ENCODE peak calls at places on chromosomes 5 and 9, in five cellular contexts. Q, A, U, D and S are unnamed samples.

GRCh38 chr9:134378901-134379338 is 52.7 kb downstream of the RXRA start:
- DNase-seq in Q (peak; percentile 74), A (no peak), U (no peak), D (no peak), S (no peak)

GRCh38 chr5:109740329-109740728 is 50.6 kb downstream of the MAN2A1 start:
- DNase-seq in Q (no peak), A (peak; percentile 18), U (no peak), D (no peak), S (no peak)

GRCh38 chr9:130960522-130961378 is 21.7 kb upstream of the FIBCD1 start:
- DNase-seq in Q (no peak), A (no peak), U (no peak), D (no peak), S (no peak)

GRCh38 chr9:136056546-136057235 is 38.4 kb downstream of the NACC2 start:
- DNase-seq in Q (no peak), A (no peak), U (no peak), D (no peak), S (no peak)

GRCh38 chr9:6024035-6024554 is 8.7 kb upstream of the RANBP6 start:
- DNase-seq in Q (peak; percentile 35), A (peak; percentile 22), U (peak; percentile 35), D (no peak), S (peak; percentile 63)

GRCh38 chr5:121158433-121158832 is 693.2 kb upstream of the FTMT start:
- DNase-seq in Q (no peak), A (no peak), U (no peak), D (no peak), S (no peak)

GRCh38 chr9:88835038-88835466 is 156.2 kb upstream of the S1PR3 start:
- DNase-seq in Q (no peak), A (peak; percentile 45), U (no peak), D (no peak), S (peak; percentile 86)

GRCh38 chr5:56815657-56816545 is 552 bp downstream of the MAP3K1 start:
- DNase-seq in Q (peak; percentile 41), A (peak; percentile 51), U (no peak), D (no peak), S (peak; percentile 67)

GRCh38 chr9:21993893-21994525 is at the start of gene CDKN2A:
- DNase-seq in Q (no peak), A (peak; percentile 26), U (no peak), D (no peak), S (no peak)

GRCh38 chr9:129128689-129129088 is 17.5 kb downstream of the PTPA start:
- DNase-seq in Q (no peak), A (no peak), U (no peak), D (no peak), S (no peak)

GRCh38 chr9:129124507-129125069 is 13.4 kb downstream of the PTPA start:
- DNase-seq in Q (no peak), A (no peak), U (no peak), D (no peak), S (no peak)

GRCh38 chr9:129130791-129131190 is 19.6 kb downstream of the PTPA start:
- DNase-seq in Q (no peak), A (no peak), U (no peak), D (no peak), S (no peak)

GRCh38 chr9:129125478-129125877 is 14.3 kb downstream of the PTPA start:
- DNase-seq in Q (peak; percentile 50), A (no peak), U (no peak), D (no peak), S (peak; percentile 90)

GRCh38 chr9:129126789-129127618 is 15.8 kb downstream of the PTPA start:
- DNase-seq in Q (no peak), A (peak; percentile 62), U (no peak), D (no peak), S (peak; percentile 45)
- TF ChIP-seq MAX in Q (no peak), A (no peak), U (no peak), D (no peak), S (no peak)

GRCh38 chr9:101951598-101951997 is 213.2 kb upstream of the GRIN3A start:
- DNase-seq in Q (no peak), A (no peak), U (no peak), D (no peak), S (no peak)
- TF ChIP-seq MAX in Q (no peak), A (no peak), U (no peak), D (no peak), S (no peak)

DNA sequence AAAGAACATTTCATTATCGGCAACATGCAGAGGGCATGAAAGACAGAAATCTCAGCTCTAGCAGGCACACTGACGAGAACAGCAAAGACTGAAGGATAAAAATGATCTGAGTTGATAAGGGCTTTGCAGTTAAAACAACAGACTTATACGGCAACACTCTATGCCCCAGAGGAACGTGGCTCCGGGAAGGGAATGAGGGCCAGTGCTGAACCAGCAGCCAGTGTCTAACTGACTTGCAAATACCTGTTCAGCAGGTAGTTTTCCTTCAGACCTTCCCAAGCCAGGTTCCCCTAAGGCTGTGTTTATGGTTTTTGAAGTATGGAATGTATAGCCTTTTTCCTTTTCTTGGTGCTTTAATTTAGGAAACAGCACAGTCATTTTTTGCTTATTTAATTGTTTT is 121.3 kb upstream of the CDH18 start:
- DNase-seq in Q (no peak), A (no peak), U (no peak), D (no peak), S (no peak)
- TF ChIP-seq MAX in Q (no peak), A (no peak), U (no peak), D (no peak), S (no peak)

GRCh38 chr9:84296146-84296843 is 44.3 kb downstream of the SLC28A3 start:
- DNase-seq in Q (peak; percentile 15), A (no peak), U (no peak), D (no peak), S (peak; percentile 46)
- TF ChIP-seq MAX in Q (peak; percentile 13), A (no peak), U (no peak), D (peak; percentile 18), S (no peak)

GRCh38 chr5:149550267-149550582 is 1.0 kb downstream of the CSNK1A1 start:
- DNase-seq in Q (no peak), A (peak; percentile 69), U (no peak), D (no peak), S (peak; percentile 83)

GRCh38 chr5:149544199-149544472 is 7.1 kb downstream of the CSNK1A1 start:
- DNase-seq in Q (no peak), A (peak; percentile 49), U (no peak), D (no peak), S (peak; percentile 9)

GRCh38 chr5:149545327-149545726 is 5.9 kb downstream of the CSNK1A1 start:
- DNase-seq in Q (no peak), A (no peak), U (no peak), D (no peak), S (no peak)

GRCh38 chr5:149549461-149550266 is 1.6 kb downstream of the CSNK1A1 start:
- DNase-seq in Q (peak; percentile 55), A (peak; percentile 68), U (peak; percentile 86), D (no peak), S (peak; percentile 51)

DNA sequence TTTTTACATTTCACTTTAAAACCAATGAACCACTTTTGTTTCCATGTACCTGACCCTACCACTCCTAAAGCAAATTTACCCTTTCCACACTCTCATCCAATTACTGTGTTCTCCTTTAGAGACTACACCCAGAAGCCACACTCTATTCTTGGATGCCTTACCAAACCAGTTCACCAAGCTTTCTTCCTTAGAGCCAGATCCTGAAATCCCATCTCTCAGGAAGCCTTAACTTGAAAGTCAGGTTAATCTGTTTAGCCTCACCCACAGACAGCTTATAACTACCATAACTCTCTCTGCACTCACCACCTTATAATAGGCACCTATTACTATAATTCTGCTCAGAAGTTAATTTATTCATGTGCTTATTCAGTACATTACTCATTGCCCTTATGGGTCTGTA is 4.3 kb downstream of the CSNK1A1 start:
- DNase-seq in Q (no peak), A (no peak), U (no peak), D (no peak), S (no peak)
- TF ChIP-seq MAX in Q (no peak), A (no peak), U (no peak), D (no peak), S (no peak)